ENCODE peak calls at places on chromosomes 7 and 10, in nine cellular contexts. K is left cardiac atrium; P is HepG2; Z is pancreas; D is left ventricle myocardium superior; F is natural killer cell; W is sciatic nerve; H is stimulated activated memory B cell treated with anti-CD40 and anti-IgM and Interleukin-4, amounts not matched to agents 10 μg/mL and 1 μg/mL and 100 μg/mL, for 72 hours; I is activated CD8-positive, alpha-beta T cell treated with anti-CD3 and anti-CD28 coated beads for 36 hours. R is an unnamed sample.

GRCh38 chr10:69474688-69475432 is 23.6 kb downstream of the TSPAN15 start:
- ATAC-seq in K (peak), P (no peak), Z (no peak), D (peak), F (no peak), W (peak), H (no peak), I (no peak), R (peak)

GRCh38 chr7:130838738-130839137 is 104.7 kb upstream of the KLF14 start:
- ATAC-seq in K (no peak), P (no peak), Z (no peak), D (no peak), F (no peak), W (no peak), H (no peak), I (peak), R (peak)

GRCh38 chr10:90087197-90088007 is 386.0 kb downstream of the KIF20B start:
- ATAC-seq in K (no peak), P (no peak), Z (no peak), D (no peak), F (no peak), W (no peak), H (peak), I (peak), R (no peak)

GRCh38 chr10:4263281-4263921 is 478.4 kb upstream of the KLF6 start:
- ATAC-seq in K (no peak), P (no peak), Z (no peak), D (no peak), F (no peak), W (peak), H (no peak), I (no peak), R (peak)

GRCh38 chr10:88234332-88234731 is 348.8 kb downstream of the RNLS start:
- ATAC-seq in K (no peak), P (no peak), Z (no peak), D (peak), F (no peak), W (peak), H (no peak), I (no peak), R (no peak)

GRCh38 chr10:20627085-20627484 is 270.0 kb downstream of the NEBL start:
- ATAC-seq in K (no peak), P (no peak), Z (no peak), D (no peak), F (no peak), W (no peak), H (no peak), I (no peak), R (no peak)

GRCh38 chr10:128297709-128298457 is 171.7 kb upstream of the MKI67 start:
- ATAC-seq in K (peak), P (no peak), Z (no peak), D (peak), F (no peak), W (peak), H (no peak), I (no peak), R (no peak)

GRCh38 chr7:116780521-116780920 is 81.9 kb upstream of the CAPZA2 start:
- ATAC-seq in K (peak), P (no peak), Z (peak), D (peak), F (no peak), W (no peak), H (peak), I (peak), R (no peak)

GRCh38 chr7:115869225-115869624 is 161.3 kb downstream of the TFEC start:
- ATAC-seq in K (no peak), P (no peak), Z (peak), D (no peak), F (no peak), W (no peak), H (no peak), I (no peak), R (no peak)

GRCh38 chr7:123209786-123210185 is 10.0 kb upstream of the SLC13A1 start:
- ATAC-seq in K (peak), P (no peak), Z (peak), D (peak), F (no peak), W (no peak), H (no peak), I (no peak), R (no peak)

GRCh38 chr7:158809596-158809995 is 19.7 kb downstream of the ESYT2 start:
- ATAC-seq in K (no peak), P (no peak), Z (no peak), D (no peak), F (peak), W (no peak), H (no peak), I (peak), R (no peak)

GRCh38 chr7:82517059-82517458 is 73.5 kb upstream of the CACNA2D1 start:
- ATAC-seq in K (no peak), P (no peak), Z (no peak), D (no peak), F (no peak), W (no peak), H (no peak), I (no peak), R (no peak)

GRCh38 chr10:80588506-80589020 is 50.9 kb downstream of the SH2D4B start:
- ATAC-seq in K (no peak), P (no peak), Z (no peak), D (no peak), F (no peak), W (no peak), H (no peak), I (no peak), R (no peak)

GRCh38 chr10:72875250-72876055 is 18.1 kb upstream of the OIT3 start:
- ATAC-seq in K (no peak), P (peak), Z (no peak), D (no peak), F (no peak), W (no peak), H (no peak), I (no peak), R (peak)

GRCh38 chr7:84801396-84801795 is 385.5 kb downstream of the SEMA3D start:
- ATAC-seq in K (no peak), P (no peak), Z (no peak), D (no peak), F (no peak), W (no peak), H (no peak), I (no peak), R (no peak)

GRCh38 chr10:109899578-109900355 is 23.5 kb downstream of the XPNPEP1 start:
- ATAC-seq in K (peak), P (no peak), Z (no peak), D (peak), F (no peak), W (peak), H (no peak), I (no peak), R (no peak)

GRCh38 chr7:2106506-2106905 is 126.2 kb downstream of the MAD1L1 start:
- ATAC-seq in K (no peak), P (no peak), Z (no peak), D (no peak), F (no peak), W (no peak), H (no peak), I (no peak), R (no peak)

GRCh38 chr10:88791924-88792323 is 10.6 kb upstream of the LIPM start:
- ATAC-seq in K (no peak), P (peak), Z (no peak), D (no peak), F (peak), W (no peak), H (peak), I (peak), R (peak)

GRCh38 chr10:87928996-87929395 is 65.6 kb downstream of the PTEN start:
- ATAC-seq in K (no peak), P (no peak), Z (no peak), D (no peak), F (peak), W (no peak), H (no peak), I (peak), R (no peak)

GRCh38 chr7:36513393-36513792 is 123.7 kb downstream of the ANLN start:
- ATAC-seq in K (no peak), P (no peak), Z (no peak), D (no peak), F (peak), W (no peak), H (no peak), I (no peak), R (no peak)

GRCh38 chr7:101725911-101726310 is 91.5 kb upstream of the CUX1 start:
- ATAC-seq in K (no peak), P (no peak), Z (no peak), D (no peak), F (no peak), W (no peak), H (no peak), I (no peak), R (no peak)

GRCh38 chr7:12257582-12257981 is 46.5 kb downstream of the TMEM106B start:
- ATAC-seq in K (peak), P (peak), Z (no peak), D (peak), F (peak), W (peak), H (peak), I (peak), R (peak)